ENCODE peak calls at places on chromosomes 13 and 19, in ten cellular contexts. I, S, T, E, P, A, K, J, U and M are unnamed samples.

GRCh38 chr19:5935473-5936307 is 21.6 kb downstream of the CAPS start:
- DNase-seq in E (no peak), U (no peak), T (no peak), K (no peak), A (no peak), I (no peak), S (no peak), J (no peak), P (no peak), M (no peak)

GRCh38 chr13:93108111-93108581 is 118.5 kb upstream of the GPC6 start:
- DNase-seq in K (no peak), T (peak), J (no peak), P (no peak), E (no peak), U (peak), I (no peak), S (no peak), A (peak), M (no peak)

GRCh38 chr13:113561417-113562084 is 23.0 kb upstream of the TFDP1 start:
- DNase-seq in K (peak), J (no peak), T (no peak), P (no peak), I (no peak), E (no peak), S (peak), U (no peak), A (no peak), M (no peak)

GRCh38 chr13:70585109-70585508 is 476.9 kb upstream of the KLHL1 start:
- DNase-seq in S (no peak), T (no peak), E (no peak), K (no peak), P (no peak), J (no peak), U (no peak), I (no peak), A (no peak), M (no peak)

GRCh38 chr13:36919206-36919832 is 719 bp downstream of the SMAD9 start:
- DNase-seq in J (peak), K (peak), E (peak), U (peak), T (peak), S (no peak), P (no peak), I (peak), A (peak), M (peak)

GRCh38 chr13:95535243-95535642 is 17.3 kb upstream of the CLDN10 start:
- DNase-seq in J (peak), A (peak), P (peak), K (no peak), E (no peak), S (no peak), I (no peak), T (no peak), U (peak), M (no peak)

GRCh38 chr19:16446108-16447014 is 25.4 kb downstream of the EPS15L1 start:
- DNase-seq in S (no peak), A (no peak), P (peak), T (no peak), I (no peak), J (no peak), U (no peak), E (no peak), K (no peak), M (peak)

GRCh38 chr13:75038315-75038881 is 443.6 kb downstream of the TBC1D4 start:
- DNase-seq in I (no peak), T (no peak), E (no peak), U (no peak), K (no peak), A (no peak), J (no peak), P (no peak), S (no peak), M (no peak)

GRCh38 chr19:36605839-36606478 is 846 bp downstream of the ZNF382 start:
- DNase-seq in U (peak), T (no peak), I (no peak), E (no peak), K (no peak), J (no peak), S (no peak), P (no peak), A (peak), M (peak)

GRCh38 chr13:28394422-28394821 is 100.5 kb downstream of the FLT1 start:
- DNase-seq in P (peak), U (peak), K (no peak), I (no peak), J (no peak), A (peak), T (no peak), S (no peak), E (no peak), M (no peak)

GRCh38 chr13:87147076-87147475 is 524.1 kb upstream of the SLITRK5 start:
- DNase-seq in S (no peak), K (no peak), E (no peak), U (peak), T (peak), A (no peak), I (no peak), J (no peak), P (no peak), M (no peak)

GRCh38 chr13:23796546-23796945 is 92.7 kb downstream of the MIPEP start:
- DNase-seq in A (no peak), U (no peak), I (no peak), T (no peak), J (no peak), K (no peak), P (peak), S (no peak), E (no peak), M (no peak)

GRCh38 chr13:104592127-104592526 is 1525.9 kb upstream of the SLC10A2 start:
- DNase-seq in A (peak), P (peak), U (peak), E (no peak), J (no peak), S (no peak), T (peak), K (no peak), I (no peak), M (no peak)

GRCh38 chr19:29060833-29061364 is 152.1 kb downstream of the UQCRFS1 start:
- DNase-seq in A (no peak), T (no peak), U (no peak), J (no peak), K (peak), S (no peak), E (no peak), I (no peak), P (no peak), M (no peak)

GRCh38 chr19:12828494-12828893 is 5.9 kb downstream of the RTBDN start:
- DNase-seq in A (peak), U (peak), J (peak), S (no peak), P (no peak), K (peak), T (peak), E (no peak), I (peak), M (peak)

GRCh38 chr13:59890064-59890463 is 273.7 kb downstream of the DIAPH3 start:
- DNase-seq in T (peak), J (no peak), P (no peak), A (peak), K (no peak), I (no peak), U (no peak), S (no peak), E (no peak), M (no peak)

GRCh38 chr13:79989251-79989661 is 351.7 kb downstream of the SPRY2 start:
- DNase-seq in P (no peak), T (no peak), S (no peak), I (no peak), J (no peak), E (no peak), U (no peak), A (no peak), K (no peak), M (no peak)

GRCh38 chr13:31200636-31200970 is 828 bp downstream of the B3GLCT start:
- DNase-seq in K (peak), U (no peak), S (no peak), E (peak), T (no peak), P (peak), A (no peak), I (peak), J (peak), M (peak)

GRCh38 chr13:88806438-88806837 is 1135.3 kb downstream of the SLITRK5 start:
- DNase-seq in P (no peak), I (no peak), J (no peak), T (no peak), U (no peak), A (no peak), S (no peak), K (no peak), E (no peak), M (no peak)

GRCh38 chr19:29690842-29691241 is 24.2 kb downstream of the C19orf12 start:
- DNase-seq in U (peak), E (no peak), A (peak), S (no peak), K (peak), I (peak), T (peak), P (peak), J (peak), M (no peak)

DNA sequence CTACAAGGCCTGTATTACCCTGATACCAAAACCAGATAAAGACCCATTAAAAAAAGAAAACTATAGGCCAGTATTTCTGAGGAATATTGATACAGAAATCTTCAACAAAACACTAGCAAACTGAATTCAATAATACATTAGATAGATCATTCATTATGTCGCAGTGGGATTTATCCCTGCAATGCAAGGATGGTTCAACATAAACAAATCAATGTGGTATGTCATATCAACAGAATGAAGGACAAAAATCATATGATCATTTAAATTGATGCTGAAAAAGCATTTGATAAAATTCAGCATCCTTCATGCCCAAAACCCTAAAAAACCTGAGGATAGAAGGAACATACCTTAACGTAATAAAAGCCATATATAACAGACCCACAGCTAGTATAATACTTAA is 50.0 kb downstream of the RB1 start:
- DNase-seq in A (no peak), U (no peak), S (no peak), I (no peak), J (no peak), T (no peak), P (no peak), E (no peak), K (no peak), M (no peak)
- TF ChIP-seq CTCF in A (no peak), U (no peak), S (no peak), I (no peak), J (no peak), T (no peak), P (no peak), E (no peak), K (no peak), M (no peak)

GRCh38 chr13:44573071-44573470 is 3.1 kb downstream of the TSC22D1 start:
- DNase-seq in I (peak), E (no peak), U (no peak), J (no peak), T (no peak), S (no peak), A (no peak), P (no peak), K (peak), M (no peak)

GRCh38 chr13:44574466-44574855 is 1.7 kb downstream of the TSC22D1 start:
- DNase-seq in S (no peak), E (no peak), A (peak), I (peak), U (no peak), K (no peak), J (no peak), P (no peak), T (no peak), M (no peak)

GRCh38 chr13:44575035-44575434 is 1.1 kb downstream of the TSC22D1 start:
- DNase-seq in K (no peak), T (no peak), E (no peak), U (no peak), P (no peak), I (no peak), A (no peak), S (no peak), J (no peak), M (no peak)

GRCh38 chr13:44575741-44576395 is at the start of gene TSC22D1:
- DNase-seq in A (peak), T (peak), J (peak), I (peak), U (peak), S (no peak), P (peak), E (peak), K (peak), M (peak)

GRCh38 chr13:44573790-44574465 is 2.2 kb downstream of the TSC22D1 start:
- DNase-seq in E (no peak), T (peak), I (peak), A (peak), S (no peak), U (peak), K (peak), P (peak), J (peak), M (no peak)
- TF ChIP-seq CTCF in E (no peak), T (peak), I (peak), A (peak), S (peak), U (peak), K (peak), P (peak), J (no peak), M (peak)

GRCh38 chr13:65748227-65748626 is 1481.9 kb downstream of the PCDH9 start:
- DNase-seq in P (no peak), A (no peak), S (no peak), J (no peak), U (no peak), E (peak), I (no peak), K (no peak), T (no peak), M (no peak)

GRCh38 chr13:65744761-65745160 is 1485.4 kb downstream of the PCDH9 start:
- DNase-seq in U (peak), K (no peak), T (peak), I (no peak), S (no peak), P (no peak), J (no peak), A (peak), E (no peak), M (no peak)

GRCh38 chr13:65746522-65746921 is 1483.6 kb downstream of the PCDH9 start:
- DNase-seq in A (no peak), E (no peak), S (no peak), U (no peak), P (no peak), T (no peak), J (no peak), I (no peak), K (no peak), M (no peak)
- TF ChIP-seq CTCF in A (no peak), E (no peak), S (no peak), U (no peak), P (no peak), T (no peak), J (no peak), I (no peak), K (no peak), M (no peak)

DNA sequence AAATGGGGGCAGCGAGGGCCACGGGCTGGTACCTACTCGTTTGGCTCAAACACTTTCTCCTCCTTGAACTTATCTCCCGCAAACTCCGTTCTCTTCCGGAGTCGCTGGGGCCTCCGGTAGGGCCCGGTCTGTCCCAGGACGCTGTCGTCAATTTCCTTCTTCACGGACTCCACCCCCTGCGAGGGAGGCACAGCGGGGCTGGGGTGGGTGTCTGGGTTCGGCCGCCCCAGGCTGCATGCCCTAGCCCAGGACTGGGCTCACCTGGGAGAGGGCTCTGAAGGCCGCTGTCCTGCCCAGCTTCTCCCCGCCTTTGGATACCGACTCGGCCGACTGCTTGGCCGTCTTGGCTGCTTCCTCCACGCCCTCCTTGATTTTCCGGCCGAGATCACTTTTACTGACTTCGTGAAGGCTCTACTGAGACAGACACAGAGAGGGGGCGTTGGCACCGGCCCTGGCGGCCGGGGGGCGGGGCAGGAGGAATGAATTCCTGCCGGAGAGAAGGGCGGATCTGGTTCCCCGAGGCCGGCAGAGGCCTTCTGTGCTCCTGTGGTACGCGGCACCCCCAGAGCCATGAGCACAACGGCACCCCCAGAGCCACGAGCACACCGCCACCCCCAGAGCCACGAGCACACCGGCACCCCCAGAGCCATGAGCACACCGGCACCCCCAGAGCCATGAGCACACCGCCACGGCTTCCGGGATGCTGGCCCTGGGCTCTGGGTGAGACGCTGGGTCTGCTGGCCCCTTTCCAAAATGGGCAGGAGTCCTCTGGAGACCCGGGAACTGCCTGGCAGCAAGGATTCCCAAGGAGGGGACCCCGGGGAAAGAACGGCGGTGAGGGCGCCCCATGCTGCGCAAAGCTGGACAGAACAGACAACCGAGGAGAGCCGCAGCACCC is 8.1 kb upstream of the CTXN1 start:
- DNase-seq in A (no peak), P (no peak), S (no peak), T (no peak), K (no peak), U (no peak), E (peak), J (no peak), I (no peak), M (no peak)
- TF ChIP-seq CTCF in A (no peak), P (no peak), S (no peak), T (no peak), K (no peak), U (no peak), E (no peak), J (no peak), I (no peak), M (no peak)

DNA sequence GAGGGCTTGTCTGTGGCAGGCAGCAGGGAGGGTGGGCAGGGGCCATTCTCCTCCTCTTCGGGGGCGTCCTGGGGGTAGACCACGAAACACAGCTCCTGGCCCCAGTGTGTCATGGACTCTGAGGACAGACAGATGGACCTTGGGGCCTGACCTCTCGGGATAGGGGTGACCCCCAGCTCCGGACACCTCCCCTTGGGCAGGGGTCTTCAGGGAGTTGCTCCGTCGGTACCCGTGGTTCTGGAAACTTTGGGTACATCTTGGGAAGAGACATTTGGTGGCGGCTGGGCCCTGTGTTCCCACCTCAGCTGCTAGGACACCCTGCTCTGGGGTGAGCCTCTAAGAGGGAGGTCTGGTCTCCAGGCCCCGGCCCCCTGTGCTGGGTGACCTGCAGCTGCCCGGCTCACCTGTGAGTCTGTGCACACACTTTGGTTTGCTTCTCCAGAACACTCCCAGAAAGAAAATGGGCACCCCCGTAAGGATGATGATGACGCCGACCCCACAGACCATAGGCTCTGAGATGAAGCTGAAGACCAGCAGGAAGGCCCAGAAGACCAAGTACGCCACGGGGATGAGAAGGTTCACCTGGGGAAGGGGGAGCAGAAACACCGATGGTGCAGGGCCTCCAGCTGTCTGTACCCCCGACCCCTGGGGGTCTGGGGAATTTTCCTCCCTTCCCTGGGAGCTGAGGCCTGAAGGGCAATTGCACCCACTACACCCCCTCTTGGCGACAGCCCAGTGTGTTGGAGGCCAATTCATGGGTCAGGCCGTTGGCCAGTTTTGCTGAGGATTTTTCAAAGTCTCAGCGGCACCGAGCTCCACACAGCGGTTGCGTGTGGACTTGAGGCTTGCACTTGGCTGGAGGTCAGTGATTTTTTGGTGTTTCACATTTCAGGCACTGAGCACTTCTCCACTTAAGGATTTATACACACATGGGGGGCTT is 15.0 kb downstream of the LRP3 start:
- DNase-seq in J (no peak), A (peak), S (no peak), P (no peak), K (no peak), T (peak), U (no peak), I (no peak), E (no peak), M (no peak)
- TF ChIP-seq CTCF in J (no peak), A (no peak), S (no peak), P (no peak), K (no peak), T (peak), U (no peak), I (no peak), E (no peak), M (no peak)

DNA sequence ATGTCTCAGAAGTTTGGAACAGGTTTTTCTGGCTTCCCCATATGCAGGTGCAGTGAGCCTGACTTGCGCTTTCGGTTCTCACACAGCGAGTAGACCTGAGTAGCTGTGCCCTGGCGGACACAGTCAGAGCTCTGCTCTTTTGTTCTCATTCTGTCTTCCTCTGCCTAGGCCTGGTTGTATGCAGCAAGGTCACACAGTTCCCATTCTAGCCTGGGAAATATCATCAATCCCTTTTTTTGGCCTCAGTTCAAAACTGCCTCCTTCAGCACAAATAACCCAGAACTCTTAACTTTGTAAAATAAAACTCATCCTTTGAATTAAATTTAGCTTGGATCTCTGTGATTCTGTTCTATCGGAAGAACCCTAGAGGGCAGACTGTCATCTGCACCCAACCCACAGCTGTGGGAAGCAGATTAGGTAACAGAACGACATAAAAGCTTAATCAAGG is 10.2 kb downstream of the OXGR1 start:
- DNase-seq in P (no peak), I (peak), A (no peak), S (peak), E (no peak), J (peak), U (peak), K (peak), T (peak), M (peak)
- TF ChIP-seq CTCF in P (peak), I (peak), A (peak), S (peak), E (no peak), J (no peak), U (peak), K (peak), T (peak), M (no peak)